ENCODE peak calls at places on chromosomes 7 and 10, in eight cellular contexts. K, U, V, Y, L, C, X and G are unnamed samples.

GRCh38 chr10:113680172-113681111 is 730 bp downstream of the CASP7 start:
- DNase-seq in K (no peak), U (peak; percentile 47), V (peak; percentile 73), Y (peak; percentile 28), L (peak; percentile 37), C (no peak), X (peak; percentile 81), G (peak; percentile 74)

GRCh38 chr10:75238182-75239180 is 2.7 kb upstream of the COMTD1 start:
- DNase-seq in K (no peak), U (peak; percentile 54), V (no peak), Y (no peak), L (no peak), C (no peak), X (no peak), G (no peak)

GRCh38 chr10:99630991-99631390 is 10.8 kb upstream of the SLC25A28 start:
- DNase-seq in K (no peak), U (no peak), V (peak; percentile 76), Y (no peak), L (no peak), C (no peak), X (no peak), G (no peak)

GRCh38 chr10:13885238-13885990 is 298.6 kb downstream of the PRPF18 start:
- DNase-seq in K (no peak), U (no peak), V (no peak), Y (no peak), L (no peak), C (no peak), X (no peak), G (no peak)

GRCh38 chr10:121112618-121113384 is 261.6 kb downstream of the WDR11 start:
- DNase-seq in K (no peak), U (peak; percentile 49), V (no peak), Y (no peak), L (no peak), C (no peak), X (no peak), G (no peak)

GRCh38 chr7:8119228-8119627 is 142.7 kb downstream of the ICA1 start:
- DNase-seq in K (no peak), U (no peak), V (no peak), Y (no peak), L (no peak), C (no peak), X (no peak), G (no peak)

GRCh38 chr10:93261961-93262610 is 188.4 kb downstream of the CYP26A1 start:
- DNase-seq in K (no peak), U (no peak), V (peak; percentile 21), Y (no peak), L (no peak), C (no peak), X (peak; percentile 5), G (peak; percentile 56)

GRCh38 chr7:37961251-37961650 is 40.8 kb downstream of the EPDR1 start:
- DNase-seq in K (no peak), U (no peak), V (no peak), Y (no peak), L (no peak), C (no peak), X (no peak), G (no peak)

GRCh38 chr7:151048911-151049463 is 656 bp downstream of the ASIC3 start:
- DNase-seq in K (no peak), U (no peak), V (no peak), Y (no peak), L (no peak), C (no peak), X (no peak), G (no peak)

GRCh38 chr7:98483276-98483963 is 82.5 kb upstream of the BAIAP2L1 start:
- DNase-seq in K (no peak), U (peak; percentile 70), V (no peak), Y (no peak), L (no peak), C (no peak), X (no peak), G (no peak)

GRCh38 chr7:155857141-155857540 is 44.9 kb upstream of the SHH start:
- DNase-seq in K (no peak), U (no peak), V (no peak), Y (no peak), L (no peak), C (no peak), X (no peak), G (no peak)

GRCh38 chr7:2539031-2540028 is 16.0 kb downstream of the BRAT1 start:
- DNase-seq in K (no peak), U (no peak), V (no peak), Y (no peak), L (no peak), C (no peak), X (no peak), G (no peak)

GRCh38 chr10:24849537-24850299 is 102.7 kb downstream of the PRTFDC1 start:
- DNase-seq in K (no peak), U (peak; percentile 17), V (no peak), Y (no peak), L (no peak), C (no peak), X (no peak), G (no peak)

GRCh38 chr7:15678646-15679045 is 7.8 kb downstream of the MEOX2 start:
- DNase-seq in K (no peak), U (no peak), V (no peak), Y (no peak), L (no peak), C (no peak), X (no peak), G (no peak)
- H3K4me3 ChIP-seq in K (peak overlapping the region; percentile 27), U (no peak overlapping the region), V (no peak overlapping the region), Y (no peak overlapping the region), L (no peak overlapping the region), C (no peak overlapping the region), X (no peak overlapping the region), G (no peak overlapping the region)

GRCh38 chr10:90591629-90592028 is 266.2 kb downstream of the HTR7 start:
- DNase-seq in K (no peak), U (no peak), V (no peak), Y (no peak), L (peak; percentile 48), C (no peak), X (no peak), G (no peak)

GRCh38 chr10:90589825-90590224 is 268.0 kb downstream of the HTR7 start:
- DNase-seq in K (no peak), U (no peak), V (no peak), Y (no peak), L (no peak), C (no peak), X (no peak), G (peak; percentile 34)

GRCh38 chr10:90587561-90587960 is 270.3 kb downstream of the HTR7 start:
- DNase-seq in K (no peak), U (no peak), V (no peak), Y (no peak), L (no peak), C (no peak), X (no peak), G (no peak)

GRCh38 chr10:90588222-90588621 is 269.6 kb downstream of the HTR7 start:
- DNase-seq in K (no peak), U (no peak), V (no peak), Y (no peak), L (no peak), C (no peak), X (no peak), G (no peak)

GRCh38 chr10:90592903-90593302 is 264.9 kb downstream of the HTR7 start:
- DNase-seq in K (no peak), U (peak; percentile 87), V (peak; percentile 82), Y (peak; percentile 12), L (peak; percentile 82), C (peak; percentile 51), X (peak; percentile 34), G (peak; percentile 70)
- TF ChIP-seq CTCF in K (no peak), U (peak; percentile 86), V (peak; percentile 75), Y (peak; percentile 17), L (peak; percentile 82), C (peak; percentile 75), X (peak; percentile 83), G (peak; percentile 67)

GRCh38 chr10:133021963-133022783 is 65.6 kb upstream of the ADGRA1 start:
- DNase-seq in K (no peak), U (no peak), V (no peak), Y (no peak), L (no peak), C (no peak), X (no peak), G (no peak)

GRCh38 chr10:133024711-133025557 is 62.8 kb upstream of the ADGRA1 start:
- DNase-seq in K (no peak), U (peak; percentile 57), V (no peak), Y (no peak), L (no peak), C (no peak), X (no peak), G (no peak)

GRCh38 chr10:133021116-133021962 is 66.4 kb upstream of the ADGRA1 start:
- DNase-seq in K (no peak), U (no peak), V (no peak), Y (no peak), L (no peak), C (no peak), X (no peak), G (no peak)

GRCh38 chr10:133023216-133023843 is 64.4 kb upstream of the ADGRA1 start:
- DNase-seq in K (no peak), U (no peak), V (no peak), Y (no peak), L (no peak), C (no peak), X (no peak), G (no peak)

DNA sequence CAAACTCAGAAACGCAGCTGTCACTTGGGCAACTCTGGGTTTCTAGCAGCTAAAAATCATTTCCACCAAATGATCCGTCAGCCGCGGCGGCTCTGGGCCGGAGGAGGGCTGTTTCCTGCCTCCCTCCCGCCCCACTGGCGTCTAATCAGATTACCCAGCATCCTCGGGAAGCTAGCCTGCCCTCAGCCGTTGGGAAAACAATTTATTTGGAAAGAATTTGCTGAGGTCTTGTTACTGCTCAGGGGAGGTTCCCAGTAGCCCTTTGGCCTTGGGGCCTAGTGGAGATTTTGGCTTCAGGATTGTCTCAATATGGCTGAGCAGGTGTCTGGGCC is 65.0 kb upstream of the ADGRA1 start:
- DNase-seq in K (no peak), U (no peak), V (peak; percentile 3), Y (no peak), L (no peak), C (no peak), X (no peak), G (no peak)
- H3K4me3 ChIP-seq in K (no peak overlapping the region), U (no peak overlapping the region), V (no peak overlapping the region), Y (no peak overlapping the region), L (no peak overlapping the region), C (no peak overlapping the region), X (no peak overlapping the region), G (no peak overlapping the region)

GRCh38 chr10:87720665-87721064 is 61.0 kb downstream of the PAPSS2 start:
- DNase-seq in K (no peak), U (no peak), V (no peak), Y (no peak), L (no peak), C (no peak), X (no peak), G (no peak)

GRCh38 chr10:87722716-87723115 is 63.0 kb downstream of the PAPSS2 start:
- DNase-seq in K (no peak), U (no peak), V (no peak), Y (no peak), L (no peak), C (no peak), X (no peak), G (no peak)

GRCh38 chr10:87724789-87725188 is 65.1 kb downstream of the PAPSS2 start:
- DNase-seq in K (no peak), U (no peak), V (no peak), Y (no peak), L (no peak), C (no peak), X (no peak), G (no peak)

GRCh38 chr10:87723500-87723899 is 63.8 kb downstream of the PAPSS2 start:
- DNase-seq in K (no peak), U (no peak), V (no peak), Y (no peak), L (no peak), C (no peak), X (no peak), G (no peak)

GRCh38 chr10:87721781-87722180 is 62.1 kb downstream of the PAPSS2 start:
- DNase-seq in K (no peak), U (no peak), V (peak; percentile 81), Y (no peak), L (no peak), C (no peak), X (no peak), G (no peak)
- TF ChIP-seq CTCF in K (no peak), U (no peak), V (no peak), Y (no peak), L (no peak), C (no peak), X (no peak), G (no peak)